ENCODE peak calls at places on chromosomes 16 and 17, in six cellular contexts. E is KG1, P is HT1080, T is SHP77, Z is AG04450, S is NCI-H748 treated with DMSO at 0.1 percent for 48 hours. M is an unnamed sample.

GRCh38 chr16:2146739-2147138 is 1.7 kb upstream of the RAB26 start:
- DNase-seq in E (no peak), Z (no peak), T (no peak), S (no peak), P (no peak), M (no peak)

GRCh38 chr17:28871056-28871579 is 16.3 kb downstream of the ERAL1 start:
- DNase-seq in E (no peak), T (no peak), P (no peak), Z (no peak), S (no peak), M (no peak)

GRCh38 chr16:58471209-58471975 is 28.6 kb upstream of the NDRG4 start:
- DNase-seq in P (no peak), T (no peak), Z (no peak), S (no peak), E (no peak), M (no peak)

GRCh38 chr16:58513874-58514273 is 1.4 kb upstream of the SETD6 start:
- DNase-seq in E (no peak), P (no peak), T (no peak), S (no peak), Z (no peak), M (no peak)

GRCh38 chr16:84281077-84281476 is 13.6 kb upstream of the WFDC1 start:
- DNase-seq in T (no peak), E (no peak), P (no peak), Z (no peak), S (no peak), M (no peak)

GRCh38 chr16:72921620-72922019 is 126.3 kb downstream of the ZFHX3 start:
- DNase-seq in E (no peak), P (no peak), S (no peak), T (peak; percentile 77), Z (no peak), M (no peak)

GRCh38 chr16:81261049-81261648 is 22.7 kb downstream of the BCO1 start:
- DNase-seq in S (no peak), P (peak; percentile 16), Z (no peak), E (no peak), T (no peak), M (no peak)

GRCh38 chr16:68235105-68235881 is 634 bp downstream of the ESRP2 start:
- DNase-seq in T (no peak), Z (no peak), P (no peak), E (no peak), S (no peak), M (peak; percentile 84)

GRCh38 chr17:41864498-41864836 is 756 bp downstream of the KLHL11 start:
- DNase-seq in E (no peak), T (no peak), Z (no peak), P (no peak), S (peak; percentile 28), M (no peak)

GRCh38 chr16:79271583-79271982 is 329.0 kb downstream of the MAF start:
- DNase-seq in P (no peak), S (no peak), E (no peak), T (no peak), Z (no peak), M (no peak)

GRCh38 chr17:78692460-78693010 is 89.5 kb downstream of the CYTH1 start:
- DNase-seq in T (no peak), S (no peak), P (no peak), Z (no peak), E (no peak), M (peak; percentile 35)

GRCh38 chr17:18156171-18156975 is 27.3 kb upstream of the ALKBH5 start:
- DNase-seq in Z (no peak), P (no peak), T (peak; percentile 28), S (no peak), E (no peak), M (no peak)

GRCh38 chr16:56606071-56606687 is 2.2 kb upstream of the MT2A start:
- DNase-seq in T (no peak), E (no peak), Z (no peak), S (no peak), P (peak; percentile 86), M (no peak)